ENCODE peak calls at places on chromosomes 13 and 19, in six cellular contexts. One of them, this sample, is unnamed.

GRCh38 chr19:19550454-19550842 is 12.4 kb downstream of the CILP2 start:
- DNase-seq in stimulated activated CD8-positive, alpha-beta memory T cell treated with anti-CD3 and anti-CD28 coated beads, Interleukin-4, amount 100 ng/mL, for 1 hour: no peak
- DNase-seq in GM04504: no peak
- DNase-seq in aorta: no peak
- DNase-seq in T-cell: no peak
- DNase-seq in activated CD8-positive, alpha-beta memory T cell treated with anti-CD3 and anti-CD28 coated beads, Interleukin-2, amount 50 U/mL, for 4 hours: no peak
- DNase-seq in this sample: no peak

GRCh38 chr13:90803210-90803609 is 544.3 kb upstream of the MIR17HG start:
- DNase-seq in stimulated activated CD8-positive, alpha-beta memory T cell treated with anti-CD3 and anti-CD28 coated beads, Interleukin-4, amount 100 ng/mL, for 1 hour: no peak
- DNase-seq in GM04504: no peak
- DNase-seq in aorta: no peak
- DNase-seq in T-cell: no peak
- DNase-seq in activated CD8-positive, alpha-beta memory T cell treated with anti-CD3 and anti-CD28 coated beads, Interleukin-2, amount 50 U/mL, for 4 hours: no peak
- DNase-seq in this sample: no peak

GRCh38 chr13:47188802-47189201 is 291.9 kb upstream of the HTR2A start:
- DNase-seq in stimulated activated CD8-positive, alpha-beta memory T cell treated with anti-CD3 and anti-CD28 coated beads, Interleukin-4, amount 100 ng/mL, for 1 hour: no peak
- DNase-seq in GM04504: peak
- DNase-seq in aorta: no peak
- DNase-seq in T-cell: no peak
- DNase-seq in activated CD8-positive, alpha-beta memory T cell treated with anti-CD3 and anti-CD28 coated beads, Interleukin-2, amount 50 U/mL, for 4 hours: no peak
- DNase-seq in this sample: no peak

GRCh38 chr13:32264407-32264806 is 50.8 kb downstream of the ZAR1L start:
- DNase-seq in stimulated activated CD8-positive, alpha-beta memory T cell treated with anti-CD3 and anti-CD28 coated beads, Interleukin-4, amount 100 ng/mL, for 1 hour: no peak
- DNase-seq in GM04504: no peak
- DNase-seq in aorta: peak
- DNase-seq in T-cell: no peak
- DNase-seq in activated CD8-positive, alpha-beta memory T cell treated with anti-CD3 and anti-CD28 coated beads, Interleukin-2, amount 50 U/mL, for 4 hours: no peak
- DNase-seq in this sample: no peak

GRCh38 chr19:47274891-47275865 is 493 bp downstream of the INAFM1 start:
- DNase-seq in stimulated activated CD8-positive, alpha-beta memory T cell treated with anti-CD3 and anti-CD28 coated beads, Interleukin-4, amount 100 ng/mL, for 1 hour: no peak
- DNase-seq in GM04504: no peak
- DNase-seq in aorta: no peak
- DNase-seq in T-cell: no peak
- DNase-seq in activated CD8-positive, alpha-beta memory T cell treated with anti-CD3 and anti-CD28 coated beads, Interleukin-2, amount 50 U/mL, for 4 hours: no peak
- DNase-seq in this sample: no peak

GRCh38 chr19:41869374-41869955 is 7.6 kb upstream of the CD79A start:
- DNase-seq in stimulated activated CD8-positive, alpha-beta memory T cell treated with anti-CD3 and anti-CD28 coated beads, Interleukin-4, amount 100 ng/mL, for 1 hour: no peak
- DNase-seq in GM04504: no peak
- DNase-seq in aorta: no peak
- DNase-seq in T-cell: no peak
- DNase-seq in activated CD8-positive, alpha-beta memory T cell treated with anti-CD3 and anti-CD28 coated beads, Interleukin-2, amount 50 U/mL, for 4 hours: no peak
- DNase-seq in this sample: no peak

GRCh38 chr19:48490980-48491792 is 20.4 kb downstream of the LMTK3 start:
- DNase-seq in stimulated activated CD8-positive, alpha-beta memory T cell treated with anti-CD3 and anti-CD28 coated beads, Interleukin-4, amount 100 ng/mL, for 1 hour: peak
- DNase-seq in GM04504: no peak
- DNase-seq in aorta: no peak
- DNase-seq in T-cell: peak
- DNase-seq in activated CD8-positive, alpha-beta memory T cell treated with anti-CD3 and anti-CD28 coated beads, Interleukin-2, amount 50 U/mL, for 4 hours: peak
- DNase-seq in this sample: peak

GRCh38 chr19:8262431-8262830 is 45.7 kb downstream of the CD320 start:
- DNase-seq in stimulated activated CD8-positive, alpha-beta memory T cell treated with anti-CD3 and anti-CD28 coated beads, Interleukin-4, amount 100 ng/mL, for 1 hour: no peak
- DNase-seq in GM04504: no peak
- DNase-seq in aorta: peak
- DNase-seq in T-cell: no peak
- DNase-seq in activated CD8-positive, alpha-beta memory T cell treated with anti-CD3 and anti-CD28 coated beads, Interleukin-2, amount 50 U/mL, for 4 hours: no peak
- DNase-seq in this sample: no peak

GRCh38 chr13:94829201-94829600 is 116.9 kb upstream of the SOX21 start:
- DNase-seq in stimulated activated CD8-positive, alpha-beta memory T cell treated with anti-CD3 and anti-CD28 coated beads, Interleukin-4, amount 100 ng/mL, for 1 hour: no peak
- DNase-seq in GM04504: no peak
- DNase-seq in aorta: no peak
- DNase-seq in T-cell: no peak
- DNase-seq in activated CD8-positive, alpha-beta memory T cell treated with anti-CD3 and anti-CD28 coated beads, Interleukin-2, amount 50 U/mL, for 4 hours: no peak
- DNase-seq in this sample: no peak

GRCh38 chr19:47863514-47863936 is 4.5 kb downstream of the TPRX2 start:
- DNase-seq in stimulated activated CD8-positive, alpha-beta memory T cell treated with anti-CD3 and anti-CD28 coated beads, Interleukin-4, amount 100 ng/mL, for 1 hour: peak
- DNase-seq in GM04504: peak
- DNase-seq in aorta: peak
- DNase-seq in T-cell: peak
- DNase-seq in activated CD8-positive, alpha-beta memory T cell treated with anti-CD3 and anti-CD28 coated beads, Interleukin-2, amount 50 U/mL, for 4 hours: peak
- DNase-seq in this sample: peak

GRCh38 chr13:74574964-74575728 is 440.9 kb upstream of the KLF12 start:
- DNase-seq in stimulated activated CD8-positive, alpha-beta memory T cell treated with anti-CD3 and anti-CD28 coated beads, Interleukin-4, amount 100 ng/mL, for 1 hour: no peak
- DNase-seq in GM04504: no peak
- DNase-seq in aorta: no peak
- DNase-seq in T-cell: no peak
- DNase-seq in activated CD8-positive, alpha-beta memory T cell treated with anti-CD3 and anti-CD28 coated beads, Interleukin-2, amount 50 U/mL, for 4 hours: no peak
- DNase-seq in this sample: no peak

GRCh38 chr19:36032251-36033104 is at the start of gene CLIP3:
- DNase-seq in stimulated activated CD8-positive, alpha-beta memory T cell treated with anti-CD3 and anti-CD28 coated beads, Interleukin-4, amount 100 ng/mL, for 1 hour: peak
- DNase-seq in GM04504: no peak
- DNase-seq in aorta: peak
- DNase-seq in T-cell: peak
- DNase-seq in activated CD8-positive, alpha-beta memory T cell treated with anti-CD3 and anti-CD28 coated beads, Interleukin-2, amount 50 U/mL, for 4 hours: peak
- DNase-seq in this sample: peak

GRCh38 chr19:41264581-41265375 is 606 bp downstream of the HNRNPUL1 start:
- DNase-seq in stimulated activated CD8-positive, alpha-beta memory T cell treated with anti-CD3 and anti-CD28 coated beads, Interleukin-4, amount 100 ng/mL, for 1 hour: peak
- DNase-seq in GM04504: no peak
- DNase-seq in aorta: peak
- DNase-seq in T-cell: peak
- DNase-seq in activated CD8-positive, alpha-beta memory T cell treated with anti-CD3 and anti-CD28 coated beads, Interleukin-2, amount 50 U/mL, for 4 hours: peak
- DNase-seq in this sample: peak